ENCODE peak calls at places on chromosomes 4 and X, in four cellular contexts. One of them, this sample, is unnamed.

GRCh38 chr4:140115140-140115539 is 38.8 kb downstream of the MAML3 start:
- DNase-seq in stimulated activated CD8-positive, alpha-beta memory T cell treated with anti-CD3 and anti-CD28 coated beads, Interleukin-15, amount 100 ng/mL, for 4 hours: no peak
- DNase-seq in stromal cell of bone marrow: no peak
- DNase-seq in ureter: no peak
- DNase-seq in this sample: no peak

GRCh38 chrX:40062525-40063193 is 35.1 kb downstream of the BCOR start:
- DNase-seq in ureter: no peak
- DNase-seq in stromal cell of bone marrow: no peak
- DNase-seq in stimulated activated CD8-positive, alpha-beta memory T cell treated with anti-CD3 and anti-CD28 coated beads, Interleukin-15, amount 100 ng/mL, for 4 hours: no peak
- DNase-seq in this sample: no peak

GRCh38 chr4:67087897-67088296 is 457.4 kb downstream of the CENPC start:
- DNase-seq in stromal cell of bone marrow: no peak
- DNase-seq in stimulated activated CD8-positive, alpha-beta memory T cell treated with anti-CD3 and anti-CD28 coated beads, Interleukin-15, amount 100 ng/mL, for 4 hours: no peak
- DNase-seq in ureter: no peak
- DNase-seq in this sample: no peak

GRCh38 chr4:42560465-42560864 is 96.4 kb downstream of the ATP8A1 start:
- DNase-seq in ureter: no peak
- DNase-seq in stromal cell of bone marrow: no peak
- DNase-seq in stimulated activated CD8-positive, alpha-beta memory T cell treated with anti-CD3 and anti-CD28 coated beads, Interleukin-15, amount 100 ng/mL, for 4 hours: no peak
- DNase-seq in this sample: no peak

GRCh38 chr4:38601244-38601915 is 62.6 kb upstream of the KLF3 start:
- DNase-seq in stimulated activated CD8-positive, alpha-beta memory T cell treated with anti-CD3 and anti-CD28 coated beads, Interleukin-15, amount 100 ng/mL, for 4 hours: no peak
- DNase-seq in stromal cell of bone marrow: no peak
- DNase-seq in ureter: no peak
- DNase-seq in this sample: no peak

GRCh38 chrX:49959602-49960001 is 37.2 kb downstream of the CLCN5 start:
- DNase-seq in stimulated activated CD8-positive, alpha-beta memory T cell treated with anti-CD3 and anti-CD28 coated beads, Interleukin-15, amount 100 ng/mL, for 4 hours: no peak
- DNase-seq in ureter: no peak
- DNase-seq in stromal cell of bone marrow: no peak
- DNase-seq in this sample: no peak

GRCh38 chr4:161486454-161486853 is 677.3 kb downstream of the FSTL5 start:
- DNase-seq in ureter: no peak
- DNase-seq in stromal cell of bone marrow: no peak
- DNase-seq in stimulated activated CD8-positive, alpha-beta memory T cell treated with anti-CD3 and anti-CD28 coated beads, Interleukin-15, amount 100 ng/mL, for 4 hours: no peak
- DNase-seq in this sample: no peak

GRCh38 chrX:9122504-9123245 is 88.7 kb upstream of the FAM9B start:
- DNase-seq in stimulated activated CD8-positive, alpha-beta memory T cell treated with anti-CD3 and anti-CD28 coated beads, Interleukin-15, amount 100 ng/mL, for 4 hours: no peak
- DNase-seq in ureter: no peak
- DNase-seq in stromal cell of bone marrow: no peak
- DNase-seq in this sample: no peak

GRCh38 chrX:119359618-119360382 is 39.3 kb upstream of the SLC25A43 start:
- DNase-seq in ureter: no peak
- DNase-seq in stromal cell of bone marrow: no peak
- DNase-seq in stimulated activated CD8-positive, alpha-beta memory T cell treated with anti-CD3 and anti-CD28 coated beads, Interleukin-15, amount 100 ng/mL, for 4 hours: no peak
- DNase-seq in this sample: no peak

GRCh38 chrX:94053575-94053974 is 379.6 kb downstream of the FAM133A start:
- DNase-seq in ureter: no peak
- DNase-seq in stromal cell of bone marrow: no peak
- DNase-seq in stimulated activated CD8-positive, alpha-beta memory T cell treated with anti-CD3 and anti-CD28 coated beads, Interleukin-15, amount 100 ng/mL, for 4 hours: no peak
- DNase-seq in this sample: no peak

GRCh38 chr4:100290585-100290984 is 100.3 kb upstream of the DDIT4L start:
- DNase-seq in stromal cell of bone marrow: no peak
- DNase-seq in ureter: no peak
- DNase-seq in stimulated activated CD8-positive, alpha-beta memory T cell treated with anti-CD3 and anti-CD28 coated beads, Interleukin-15, amount 100 ng/mL, for 4 hours: no peak
- DNase-seq in this sample: no peak

GRCh38 chr4:182354106-182354505 is 110.9 kb downstream of the TENM3 start:
- DNase-seq in ureter: no peak
- DNase-seq in stromal cell of bone marrow: no peak
- DNase-seq in stimulated activated CD8-positive, alpha-beta memory T cell treated with anti-CD3 and anti-CD28 coated beads, Interleukin-15, amount 100 ng/mL, for 4 hours: no peak
- DNase-seq in this sample: no peak

GRCh38 chr4:128830906-128831525 is 21.5 kb downstream of the JADE1 start:
- DNase-seq in stromal cell of bone marrow: no peak
- DNase-seq in stimulated activated CD8-positive, alpha-beta memory T cell treated with anti-CD3 and anti-CD28 coated beads, Interleukin-15, amount 100 ng/mL, for 4 hours: no peak
- DNase-seq in ureter: no peak
- DNase-seq in this sample: no peak

GRCh38 chr4:94519925-94520789 is 68.4 kb downstream of the PDLIM5 start:
- DNase-seq in ureter: no peak
- DNase-seq in stromal cell of bone marrow: no peak
- DNase-seq in stimulated activated CD8-positive, alpha-beta memory T cell treated with anti-CD3 and anti-CD28 coated beads, Interleukin-15, amount 100 ng/mL, for 4 hours: no peak
- DNase-seq in this sample: no peak

GRCh38 chr4:187606581-187606980 is 389.0 kb upstream of the ZFP42 start:
- DNase-seq in ureter: no peak
- DNase-seq in stimulated activated CD8-positive, alpha-beta memory T cell treated with anti-CD3 and anti-CD28 coated beads, Interleukin-15, amount 100 ng/mL, for 4 hours: no peak
- DNase-seq in stromal cell of bone marrow: peak; percentile 38
- DNase-seq in this sample: no peak

GRCh38 chrX:116031331-116031730 is 139.2 kb upstream of the AGTR2 start:
- DNase-seq in ureter: no peak
- DNase-seq in stimulated activated CD8-positive, alpha-beta memory T cell treated with anti-CD3 and anti-CD28 coated beads, Interleukin-15, amount 100 ng/mL, for 4 hours: no peak
- DNase-seq in stromal cell of bone marrow: no peak
- DNase-seq in this sample: no peak

GRCh38 chr4:38109896-38110295 is 149.7 kb downstream of the PTTG2 start:
- DNase-seq in stromal cell of bone marrow: no peak
- DNase-seq in stimulated activated CD8-positive, alpha-beta memory T cell treated with anti-CD3 and anti-CD28 coated beads, Interleukin-15, amount 100 ng/mL, for 4 hours: no peak
- DNase-seq in ureter: no peak
- DNase-seq in this sample: no peak

GRCh38 chr4:15702941-15703403 is at the start of gene BST1:
- DNase-seq in stromal cell of bone marrow: no peak
- DNase-seq in stimulated activated CD8-positive, alpha-beta memory T cell treated with anti-CD3 and anti-CD28 coated beads, Interleukin-15, amount 100 ng/mL, for 4 hours: peak; percentile 10
- DNase-seq in ureter: peak; percentile 81
- DNase-seq in this sample: no peak

GRCh38 chr4:138243369-138243768 is 1.2 kb upstream of the SLC7A11 start:
- DNase-seq in stromal cell of bone marrow: no peak
- DNase-seq in ureter: no peak
- DNase-seq in stimulated activated CD8-positive, alpha-beta memory T cell treated with anti-CD3 and anti-CD28 coated beads, Interleukin-15, amount 100 ng/mL, for 4 hours: no peak
- DNase-seq in this sample: no peak

GRCh38 chr4:112585977-112586736 is 50.6 kb downstream of the ZGRF1 start:
- DNase-seq in ureter: no peak
- DNase-seq in stromal cell of bone marrow: no peak
- DNase-seq in stimulated activated CD8-positive, alpha-beta memory T cell treated with anti-CD3 and anti-CD28 coated beads, Interleukin-15, amount 100 ng/mL, for 4 hours: no peak
- DNase-seq in this sample: no peak

GRCh38 chrX:13029341-13029740 is 15.1 kb downstream of the FAM9C start:
- DNase-seq in ureter: no peak
- DNase-seq in stimulated activated CD8-positive, alpha-beta memory T cell treated with anti-CD3 and anti-CD28 coated beads, Interleukin-15, amount 100 ng/mL, for 4 hours: no peak
- DNase-seq in stromal cell of bone marrow: no peak
- DNase-seq in this sample: no peak

This sample was measured in esophagus squamous epithelium.